ENCODE peak calls at places on chromosomes 6 and 20, in five cellular contexts. One of them, this sample, is unnamed.

GRCh38 chr6:155042983-155043382 is 47.9 kb downstream of the TIAM2 start:
- DNase-seq in HT1080: no peak
- DNase-seq in nephron progenitor cell: no peak
- DNase-seq in right cardiac atrium: no peak
- DNase-seq in GM19239: no peak
- DNase-seq in this sample: no peak

GRCh38 chr20:33993800-33994623 is at the start of gene RALY:
- DNase-seq in HT1080: peak
- DNase-seq in nephron progenitor cell: peak
- DNase-seq in right cardiac atrium: peak
- DNase-seq in GM19239: peak
- DNase-seq in this sample: peak

GRCh38 chr20:57807418-57808265 is 97.8 kb upstream of the PMEPA1 start:
- DNase-seq in HT1080: no peak
- DNase-seq in nephron progenitor cell: no peak
- DNase-seq in right cardiac atrium: no peak
- DNase-seq in GM19239: no peak
- DNase-seq in this sample: no peak

GRCh38 chr6:29676981-29677601 is 3.9 kb downstream of the ZFP57 start:
- DNase-seq in HT1080: peak
- DNase-seq in nephron progenitor cell: no peak
- DNase-seq in right cardiac atrium: no peak
- DNase-seq in GM19239: no peak
- DNase-seq in this sample: peak

GRCh38 chr6:73309784-73310502 is 44.1 kb downstream of the DPPA5 start:
- DNase-seq in HT1080: peak
- DNase-seq in nephron progenitor cell: peak
- DNase-seq in right cardiac atrium: peak
- DNase-seq in GM19239: peak
- DNase-seq in this sample: peak

GRCh38 chr20:2220298-2220697 is 75.5 kb upstream of the TGM3 start:
- DNase-seq in HT1080: no peak
- DNase-seq in nephron progenitor cell: no peak
- DNase-seq in right cardiac atrium: no peak
- DNase-seq in GM19239: no peak
- DNase-seq in this sample: no peak

GRCh38 chr6:118830691-118831090 is 63.3 kb upstream of the ASF1A start:
- DNase-seq in HT1080: no peak
- DNase-seq in nephron progenitor cell: no peak
- DNase-seq in right cardiac atrium: no peak
- DNase-seq in GM19239: no peak
- DNase-seq in this sample: no peak

GRCh38 chr6:16305246-16305725 is 66.9 kb downstream of the GMPR start:
- DNase-seq in HT1080: no peak
- DNase-seq in nephron progenitor cell: no peak
- DNase-seq in right cardiac atrium: no peak
- DNase-seq in GM19239: peak
- DNase-seq in this sample: no peak

GRCh38 chr6:166977626-166978550 is 21.3 kb upstream of the CEP43 start:
- DNase-seq in HT1080: no peak
- DNase-seq in nephron progenitor cell: no peak
- DNase-seq in right cardiac atrium: no peak
- DNase-seq in GM19239: no peak
- DNase-seq in this sample: no peak

GRCh38 chr20:5608448-5609161 is 141.6 kb upstream of the SHLD1 start:
- DNase-seq in HT1080: peak
- DNase-seq in nephron progenitor cell: no peak
- DNase-seq in right cardiac atrium: no peak
- DNase-seq in GM19239: no peak
- DNase-seq in this sample: no peak

GRCh38 chr20:57309544-57310115 is 20.0 kb upstream of the SPO11 start:
- DNase-seq in HT1080: no peak
- DNase-seq in nephron progenitor cell: no peak
- DNase-seq in right cardiac atrium: no peak
- DNase-seq in GM19239: no peak
- DNase-seq in this sample: no peak

GRCh38 chr6:8047466-8048292 is 16.5 kb downstream of the BLOC1S5 start:
- DNase-seq in HT1080: peak
- DNase-seq in nephron progenitor cell: no peak
- DNase-seq in right cardiac atrium: no peak
- DNase-seq in GM19239: no peak
- DNase-seq in this sample: peak

GRCh38 chr20:33864324-33864963 is 53.3 kb downstream of the CHMP4B start:
- DNase-seq in HT1080: no peak
- DNase-seq in nephron progenitor cell: no peak
- DNase-seq in right cardiac atrium: no peak
- DNase-seq in GM19239: no peak
- DNase-seq in this sample: no peak

GRCh38 chr6:137570307-137570832 is 76.2 kb upstream of the OLIG3 start:
- DNase-seq in HT1080: no peak
- DNase-seq in nephron progenitor cell: no peak
- DNase-seq in right cardiac atrium: no peak
- DNase-seq in GM19239: no peak
- DNase-seq in this sample: no peak

GRCh38 chr6:43878823-43879495 is 108.9 kb downstream of the VEGFA start:
- DNase-seq in HT1080: no peak
- DNase-seq in nephron progenitor cell: no peak
- DNase-seq in right cardiac atrium: no peak
- DNase-seq in GM19239: no peak
- DNase-seq in this sample: no peak

GRCh38 chr20:63639093-63639860 is 12.4 kb upstream of the GMEB2 start:
- DNase-seq in HT1080: no peak
- DNase-seq in nephron progenitor cell: no peak
- DNase-seq in right cardiac atrium: peak
- DNase-seq in GM19239: no peak
- DNase-seq in this sample: no peak

GRCh38 chr6:109526905-109527628 is 44.0 kb upstream of the ZBTB24 start:
- DNase-seq in HT1080: peak
- DNase-seq in nephron progenitor cell: peak
- DNase-seq in right cardiac atrium: no peak
- DNase-seq in GM19239: peak
- DNase-seq in this sample: peak

GRCh38 chr20:41335591-41335990 is 5.0 kb upstream of the LPIN3 start:
- DNase-seq in HT1080: no peak
- DNase-seq in nephron progenitor cell: no peak
- DNase-seq in right cardiac atrium: no peak
- DNase-seq in GM19239: no peak
- DNase-seq in this sample: no peak

GRCh38 chr6:149190228-149190831 is 127.2 kb upstream of the TAB2 start:
- DNase-seq in HT1080: peak
- DNase-seq in nephron progenitor cell: no peak
- DNase-seq in right cardiac atrium: peak
- DNase-seq in GM19239: no peak
- DNase-seq in this sample: peak

GRCh38 chr20:2800590-2801458 is at the start of gene CPXM1:
- DNase-seq in HT1080: no peak
- DNase-seq in nephron progenitor cell: peak
- DNase-seq in right cardiac atrium: no peak
- DNase-seq in GM19239: peak
- DNase-seq in this sample: peak

GRCh38 chr6:111551521-111552231 is 54.0 kb downstream of the TRAF3IP2 start:
- DNase-seq in HT1080: no peak
- DNase-seq in nephron progenitor cell: peak
- DNase-seq in right cardiac atrium: no peak
- DNase-seq in GM19239: no peak
- DNase-seq in this sample: peak

GRCh38 chr20:58197185-58197469 is 31.3 kb downstream of the ANKRD60 start:
- DNase-seq in HT1080: no peak
- DNase-seq in nephron progenitor cell: no peak
- DNase-seq in right cardiac atrium: no peak
- DNase-seq in GM19239: no peak
- DNase-seq in this sample: no peak

GRCh38 chr6:41536884-41537347 is 9.3 kb upstream of the FOXP4 start:
- DNase-seq in HT1080: no peak
- DNase-seq in nephron progenitor cell: no peak
- DNase-seq in right cardiac atrium: peak
- DNase-seq in GM19239: no peak
- DNase-seq in this sample: peak

GRCh38 chr6:3016473-3017280 is 17.0 kb downstream of the NQO2 start:
- DNase-seq in HT1080: no peak
- DNase-seq in nephron progenitor cell: no peak
- DNase-seq in right cardiac atrium: no peak
- DNase-seq in GM19239: no peak
- DNase-seq in this sample: no peak